ENCODE peak calls at places on chromosomes 2 and 18, in six cellular contexts. One of them, this sample, is unnamed.

GRCh38 chr2:19435815-19436214 is 77.4 kb upstream of the OSR1 start:
- DNase-seq in lower lobe of right lung: no peak
- DNase-seq in Karpas-422: no peak
- DNase-seq in T-cell: no peak
- DNase-seq in AG04450: no peak
- DNase-seq in foreskin fibroblast: peak
- DNase-seq in this sample: no peak

GRCh38 chr18:75008186-75008585 is 200.8 kb downstream of the PTGR3 start:
- DNase-seq in T-cell: no peak
- DNase-seq in foreskin fibroblast: no peak
- DNase-seq in AG04450: no peak
- DNase-seq in lower lobe of right lung: no peak
- DNase-seq in Karpas-422: no peak
- DNase-seq in this sample: no peak

GRCh38 chr2:169761970-169762292 is 28.3 kb downstream of the KLHL23 start:
- DNase-seq in AG04450: no peak
- DNase-seq in T-cell: no peak
- DNase-seq in Karpas-422: no peak
- DNase-seq in foreskin fibroblast: no peak
- DNase-seq in lower lobe of right lung: no peak
- DNase-seq in this sample: no peak

GRCh38 chr2:77579076-77579769 is 57.0 kb upstream of the LRRTM4 start:
- DNase-seq in Karpas-422: no peak
- DNase-seq in AG04450: no peak
- DNase-seq in lower lobe of right lung: no peak
- DNase-seq in foreskin fibroblast: no peak
- DNase-seq in T-cell: no peak
- DNase-seq in this sample: no peak

GRCh38 chr2:144522741-144523605 is 3.1 kb upstream of the ZEB2 start:
- DNase-seq in Karpas-422: peak
- DNase-seq in lower lobe of right lung: peak
- DNase-seq in foreskin fibroblast: peak
- DNase-seq in T-cell: no peak
- DNase-seq in AG04450: no peak
- DNase-seq in this sample: no peak

GRCh38 chr2:172986040-172986439 is 89.6 kb upstream of the MAP3K20 start:
- DNase-seq in lower lobe of right lung: no peak
- DNase-seq in T-cell: no peak
- DNase-seq in Karpas-422: no peak
- DNase-seq in AG04450: no peak
- DNase-seq in foreskin fibroblast: peak
- DNase-seq in this sample: no peak

GRCh38 chr2:157404363-157404762 is 39.5 kb downstream of the CYTIP start:
- DNase-seq in Karpas-422: peak
- DNase-seq in T-cell: peak
- DNase-seq in lower lobe of right lung: peak
- DNase-seq in AG04450: no peak
- DNase-seq in foreskin fibroblast: no peak
- DNase-seq in this sample: peak

GRCh38 chr2:55048925-55049793 is 1.1 kb downstream of the RTN4 start:
- DNase-seq in T-cell: peak
- DNase-seq in AG04450: peak
- DNase-seq in Karpas-422: peak
- DNase-seq in foreskin fibroblast: peak
- DNase-seq in lower lobe of right lung: peak
- DNase-seq in this sample: peak

GRCh38 chr2:171723724-171724683 is 36.7 kb downstream of the DYNC1I2 start:
- DNase-seq in AG04450: no peak
- DNase-seq in lower lobe of right lung: no peak
- DNase-seq in Karpas-422: no peak
- DNase-seq in T-cell: no peak
- DNase-seq in foreskin fibroblast: peak
- DNase-seq in this sample: peak

GRCh38 chr2:16828828-16829160 is 163.2 kb upstream of the CYRIA start:
- DNase-seq in Karpas-422: no peak
- DNase-seq in foreskin fibroblast: no peak
- DNase-seq in lower lobe of right lung: no peak
- DNase-seq in T-cell: no peak
- DNase-seq in AG04450: no peak
- DNase-seq in this sample: no peak

GRCh38 chr2:204967199-204967995 is 422.1 kb downstream of the PARD3B start:
- DNase-seq in foreskin fibroblast: no peak
- DNase-seq in AG04450: no peak
- DNase-seq in Karpas-422: no peak
- DNase-seq in lower lobe of right lung: no peak
- DNase-seq in T-cell: peak
- DNase-seq in this sample: no peak

GRCh38 chr2:106294182-106294581 is 100.1 kb upstream of the UXS1 start:
- DNase-seq in foreskin fibroblast: no peak
- DNase-seq in Karpas-422: no peak
- DNase-seq in T-cell: no peak
- DNase-seq in lower lobe of right lung: no peak
- DNase-seq in AG04450: no peak
- DNase-seq in this sample: no peak

GRCh38 chr2:201357216-201357615 is at the start of gene FLACC1:
- DNase-seq in AG04450: no peak
- DNase-seq in foreskin fibroblast: peak
- DNase-seq in T-cell: no peak
- DNase-seq in Karpas-422: peak
- DNase-seq in lower lobe of right lung: no peak
- DNase-seq in this sample: peak

GRCh38 chr2:165718811-165719210 is 75.2 kb downstream of the GALNT3 start:
- DNase-seq in lower lobe of right lung: no peak
- DNase-seq in foreskin fibroblast: no peak
- DNase-seq in Karpas-422: no peak
- DNase-seq in T-cell: no peak
- DNase-seq in AG04450: no peak
- DNase-seq in this sample: no peak

This sample was measured in RKO.